ENCODE peak calls at places on chromosomes 4 and X, in five cellular contexts. One of them, this sample, is unnamed.

GRCh38 chr4:110190249-110190648 is 8.2 kb downstream of the ELOVL6 start:
- DNase-seq in lower lobe of right lung: no peak
- DNase-seq in HEK293T: no peak
- DNase-seq in stimulated activated CD4-positive, alpha-beta T cell treated with anti-CD3 and anti-CD28 coated beads, Interleukin-1b, Interleukin-23, amount 100 ng/mL, for 1 hour: no peak
- DNase-seq in sciatic nerve: no peak
- DNase-seq in this sample: no peak

GRCh38 chr4:34108456-34108855 is 2135.9 kb downstream of the ARAP2 start:
- DNase-seq in lower lobe of right lung: no peak
- DNase-seq in stimulated activated CD4-positive, alpha-beta T cell treated with anti-CD3 and anti-CD28 coated beads, Interleukin-1b, Interleukin-23, amount 100 ng/mL, for 1 hour: no peak
- DNase-seq in sciatic nerve: no peak
- DNase-seq in HEK293T: no peak
- DNase-seq in this sample: no peak

GRCh38 chrX:54452920-54453319 is 12.7 kb downstream of the TSR2 start:
- DNase-seq in lower lobe of right lung: no peak
- DNase-seq in stimulated activated CD4-positive, alpha-beta T cell treated with anti-CD3 and anti-CD28 coated beads, Interleukin-1b, Interleukin-23, amount 100 ng/mL, for 1 hour: no peak
- DNase-seq in HEK293T: peak; percentile 58
- DNase-seq in sciatic nerve: no peak
- DNase-seq in this sample: peak; percentile 34

GRCh38 chrX:73289039-73289438 is 74.4 kb upstream of the NAP1L2 start:
- DNase-seq in stimulated activated CD4-positive, alpha-beta T cell treated with anti-CD3 and anti-CD28 coated beads, Interleukin-1b, Interleukin-23, amount 100 ng/mL, for 1 hour: no peak
- DNase-seq in HEK293T: peak; percentile 42
- DNase-seq in lower lobe of right lung: no peak
- DNase-seq in sciatic nerve: no peak
- DNase-seq in this sample: no peak

GRCh38 chr4:182699825-182700224 is 217.4 kb downstream of the DCTD start:
- DNase-seq in HEK293T: no peak
- DNase-seq in stimulated activated CD4-positive, alpha-beta T cell treated with anti-CD3 and anti-CD28 coated beads, Interleukin-1b, Interleukin-23, amount 100 ng/mL, for 1 hour: no peak
- DNase-seq in lower lobe of right lung: no peak
- DNase-seq in sciatic nerve: no peak
- DNase-seq in this sample: no peak

GRCh38 chr4:168859100-168859499 is 151.0 kb downstream of the CBR4 start:
- DNase-seq in lower lobe of right lung: no peak
- DNase-seq in stimulated activated CD4-positive, alpha-beta T cell treated with anti-CD3 and anti-CD28 coated beads, Interleukin-1b, Interleukin-23, amount 100 ng/mL, for 1 hour: no peak
- DNase-seq in HEK293T: no peak
- DNase-seq in sciatic nerve: no peak
- DNase-seq in this sample: no peak

GRCh38 chr4:82748176-82748575 is 50.4 kb downstream of the SCD5 start:
- DNase-seq in lower lobe of right lung: no peak
- DNase-seq in stimulated activated CD4-positive, alpha-beta T cell treated with anti-CD3 and anti-CD28 coated beads, Interleukin-1b, Interleukin-23, amount 100 ng/mL, for 1 hour: no peak
- DNase-seq in sciatic nerve: no peak
- DNase-seq in HEK293T: no peak
- DNase-seq in this sample: peak; percentile 6

GRCh38 chr4:136927172-136927571 is 605.1 kb downstream of the PCDH18 start:
- DNase-seq in HEK293T: no peak
- DNase-seq in sciatic nerve: no peak
- DNase-seq in stimulated activated CD4-positive, alpha-beta T cell treated with anti-CD3 and anti-CD28 coated beads, Interleukin-1b, Interleukin-23, amount 100 ng/mL, for 1 hour: no peak
- DNase-seq in lower lobe of right lung: no peak
- DNase-seq in this sample: no peak

GRCh38 chrX:30593435-30594200 is 16.1 kb upstream of the TASL start:
- DNase-seq in lower lobe of right lung: no peak
- DNase-seq in sciatic nerve: no peak
- DNase-seq in HEK293T: no peak
- DNase-seq in stimulated activated CD4-positive, alpha-beta T cell treated with anti-CD3 and anti-CD28 coated beads, Interleukin-1b, Interleukin-23, amount 100 ng/mL, for 1 hour: no peak
- DNase-seq in this sample: no peak

GRCh38 chr4:184544711-184545409 is 70.5 kb upstream of the IRF2 start:
- DNase-seq in sciatic nerve: no peak
- DNase-seq in lower lobe of right lung: no peak
- DNase-seq in stimulated activated CD4-positive, alpha-beta T cell treated with anti-CD3 and anti-CD28 coated beads, Interleukin-1b, Interleukin-23, amount 100 ng/mL, for 1 hour: no peak
- DNase-seq in HEK293T: no peak
- DNase-seq in this sample: no peak

GRCh38 chrX:150255441-150256296 is 107.4 kb upstream of the MAMLD1 start:
- DNase-seq in sciatic nerve: no peak
- DNase-seq in stimulated activated CD4-positive, alpha-beta T cell treated with anti-CD3 and anti-CD28 coated beads, Interleukin-1b, Interleukin-23, amount 100 ng/mL, for 1 hour: no peak
- DNase-seq in lower lobe of right lung: no peak
- DNase-seq in HEK293T: no peak
- DNase-seq in this sample: no peak

GRCh38 chr4:152310223-152310622 is 225.7 kb downstream of the FBXW7 start:
- DNase-seq in lower lobe of right lung: no peak
- DNase-seq in sciatic nerve: no peak
- DNase-seq in stimulated activated CD4-positive, alpha-beta T cell treated with anti-CD3 and anti-CD28 coated beads, Interleukin-1b, Interleukin-23, amount 100 ng/mL, for 1 hour: no peak
- DNase-seq in HEK293T: no peak
- DNase-seq in this sample: no peak

This sample was measured in spleen.